ENCODE peak calls at places on chromosomes 3 and 15, in six cellular contexts. T is stomach, O is GM23338, P is foreskin fibroblast, K is left lung, S is B cell. U is an unnamed sample.

GRCh38 chr3:188180114-188180513 is 26.2 kb downstream of the LPP start:
- DNase-seq in T (no peak), O (no peak), P (no peak), K (no peak), S (no peak), U (no peak)

GRCh38 chr3:29642393-29643033 is 361.6 kb downstream of the RBMS3 start:
- DNase-seq in T (no peak), O (no peak), P (peak; percentile 14), K (no peak), S (no peak), U (no peak)

GRCh38 chr3:149247929-149248691 is 26.5 kb upstream of the CP start:
- DNase-seq in T (no peak), O (peak; percentile 49), P (no peak), K (no peak), S (no peak), U (no peak)

GRCh38 chr3:138412821-138413531 is 21.4 kb upstream of the ESYT3 start:
- DNase-seq in T (no peak), O (no peak), P (peak; percentile 35), K (no peak), S (no peak), U (no peak)

GRCh38 chr3:33186524-33187367 is 31.9 kb downstream of the SUSD5 start:
- DNase-seq in T (no peak), O (no peak), P (peak; percentile 17), K (no peak), S (no peak), U (no peak)

GRCh38 chr15:60392986-60393811 is 4.6 kb downstream of the ANXA2 start:
- DNase-seq in T (peak; percentile 55), O (no peak), P (peak; percentile 99), K (no peak), S (no peak), U (no peak)

GRCh38 chr15:34964277-34964676 is 5.3 kb downstream of the AQR start:
- DNase-seq in T (no peak), O (no peak), P (no peak), K (no peak), S (no peak), U (no peak)

GRCh38 chr3:172332256-172333041 is 115.8 kb downstream of the GHSR start:
- DNase-seq in T (peak; percentile 76), O (peak; percentile 67), P (peak; percentile 36), K (no peak), S (peak; percentile 61), U (peak; percentile 39)

GRCh38 chr3:73365756-73366397 is 258.9 kb downstream of the PDZRN3 start:
- DNase-seq in T (no peak), O (no peak), P (peak; percentile 51), K (no peak), S (no peak), U (no peak)

GRCh38 chr3:184143327-184143726 is 8.2 kb downstream of the EIF2B5 start:
- DNase-seq in T (no peak), O (no peak), P (no peak), K (no peak), S (no peak), U (no peak)

GRCh38 chr15:59160880-59161593 is 45.6 kb upstream of the LDHAL6B start:
- DNase-seq in T (no peak), O (peak; percentile 79), P (no peak), K (no peak), S (peak; percentile 33), U (no peak)

GRCh38 chr3:32842987-32843386 is 25.2 kb downstream of the TRIM71 start:
- DNase-seq in T (no peak), O (peak; percentile 57), P (no peak), K (no peak), S (no peak), U (no peak)

GRCh38 chr3:47578119-47578630 is 490 bp downstream of the CSPG5 start:
- DNase-seq in T (peak; percentile 36), O (peak; percentile 56), P (no peak), K (peak; percentile 86), S (peak; percentile 59), U (peak; percentile 17)

GRCh38 chr15:90592144-90592887 is 62.6 kb downstream of the CRTC3 start:
- DNase-seq in T (no peak), O (no peak), P (peak; percentile 69), K (no peak), S (no peak), U (no peak)

GRCh38 chr3:79183496-79183895 is 584.3 kb downstream of the ROBO1 start:
- DNase-seq in T (no peak), O (no peak), P (no peak), K (no peak), S (no peak), U (no peak)

GRCh38 chr3:168024537-168024941 is 71.2 kb downstream of the GOLIM4 start:
- DNase-seq in T (no peak), O (no peak), P (peak; percentile 95), K (no peak), S (no peak), U (no peak)

GRCh38 chr3:46684881-46685280 is 8.6 kb downstream of the ALS2CL start:
- DNase-seq in T (no peak), O (no peak), P (no peak), K (no peak), S (no peak), U (no peak)

GRCh38 chr15:76460871-76461270 is 124.3 kb downstream of the ISL2 start:
- DNase-seq in T (no peak), O (no peak), P (peak; percentile 7), K (no peak), S (no peak), U (no peak)

GRCh38 chr15:43939070-43939469 is 112.3 kb downstream of the WDR76 start:
- DNase-seq in T (no peak), O (peak; percentile 59), P (no peak), K (no peak), S (no peak), U (no peak)

GRCh38 chr15:54803139-54803808 is 393.5 kb downstream of the RSL24D1 start:
- DNase-seq in T (no peak), O (no peak), P (peak; percentile 30), K (no peak), S (no peak), U (no peak)

GRCh38 chr3:142888484-142889262 is at the start of gene PCOLCE2:
- DNase-seq in T (no peak), O (peak; percentile 64), P (no peak), K (peak; percentile 88), S (peak; percentile 16), U (peak; percentile 30)

GRCh38 chr15:68642491-68642845 is 63.7 kb downstream of the CORO2B start:
- DNase-seq in T (no peak), O (peak; percentile 48), P (no peak), K (no peak), S (no peak), U (no peak)
- TF ChIP-seq CTCF in T (no peak), O (peak; percentile 19), P (no peak), K (no peak), S (no peak), U (no peak)

GRCh38 chr3:134061401-134061800 is 31.7 kb upstream of the SLCO2A1 start:
- DNase-seq in T (no peak), O (no peak), P (no peak), K (no peak), S (no peak), U (no peak)

GRCh38 chr3:134060561-134061385 is 31.0 kb upstream of the SLCO2A1 start:
- DNase-seq in T (no peak), O (no peak), P (no peak), K (no peak), S (no peak), U (no peak)

GRCh38 chr3:134058728-134059601 is 29.2 kb upstream of the SLCO2A1 start:
- DNase-seq in T (peak; percentile 2), O (no peak), P (no peak), K (no peak), S (no peak), U (no peak)

GRCh38 chr3:134057006-134057832 is 27.5 kb upstream of the SLCO2A1 start:
- DNase-seq in T (peak; percentile 14), O (no peak), P (peak; percentile 12), K (no peak), S (no peak), U (no peak)

GRCh38 chr3:134059680-134060560 is 30.2 kb upstream of the SLCO2A1 start:
- DNase-seq in T (no peak), O (no peak), P (no peak), K (no peak), S (no peak), U (no peak)
- TF ChIP-seq CTCF in T (no peak), O (peak; percentile 40), P (no peak), K (no peak), S (no peak), U (no peak)

GRCh38 chr15:72588096-72588495 is 66.4 kb upstream of the GOLGA6B start:
- DNase-seq in T (no peak), O (no peak), P (no peak), K (no peak), S (no peak), U (no peak)

GRCh38 chr15:72590427-72590826 is 64.1 kb upstream of the GOLGA6B start:
- DNase-seq in T (no peak), O (no peak), P (no peak), K (no peak), S (no peak), U (no peak)

GRCh38 chr15:72584006-72584405 is 70.5 kb upstream of the GOLGA6B start:
- DNase-seq in T (no peak), O (peak; percentile 43), P (peak; percentile 7), K (no peak), S (no peak), U (no peak)

GRCh38 chr15:72585025-72585424 is 69.5 kb upstream of the GOLGA6B start:
- DNase-seq in T (no peak), O (no peak), P (no peak), K (no peak), S (no peak), U (no peak)

DNA sequence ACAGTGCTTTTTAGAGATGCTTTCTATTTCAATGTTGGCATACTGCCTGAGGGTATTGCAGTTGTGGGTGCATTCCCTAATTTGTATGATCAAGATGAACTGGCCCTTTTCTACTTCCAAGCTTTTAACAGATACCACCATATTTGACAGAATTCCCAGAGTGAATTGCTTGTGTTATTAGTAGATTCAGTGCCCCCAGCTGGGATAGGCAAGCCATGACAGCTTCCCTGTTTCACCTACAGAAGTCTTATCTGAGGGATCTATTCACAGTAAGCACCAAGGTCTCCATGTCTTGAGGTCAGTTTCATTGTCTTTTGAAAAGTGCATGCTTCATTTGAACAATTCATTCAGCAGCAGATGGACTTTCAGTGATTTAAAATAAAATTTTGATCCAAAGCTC is 68.8 kb upstream of the GOLGA6B start:
- DNase-seq in T (no peak), O (peak; percentile 43), P (no peak), K (no peak), S (no peak), U (no peak)
- TF ChIP-seq CTCF in T (no peak), O (peak; percentile 47), P (peak; percentile 27), K (no peak), S (no peak), U (no peak)

DNA sequence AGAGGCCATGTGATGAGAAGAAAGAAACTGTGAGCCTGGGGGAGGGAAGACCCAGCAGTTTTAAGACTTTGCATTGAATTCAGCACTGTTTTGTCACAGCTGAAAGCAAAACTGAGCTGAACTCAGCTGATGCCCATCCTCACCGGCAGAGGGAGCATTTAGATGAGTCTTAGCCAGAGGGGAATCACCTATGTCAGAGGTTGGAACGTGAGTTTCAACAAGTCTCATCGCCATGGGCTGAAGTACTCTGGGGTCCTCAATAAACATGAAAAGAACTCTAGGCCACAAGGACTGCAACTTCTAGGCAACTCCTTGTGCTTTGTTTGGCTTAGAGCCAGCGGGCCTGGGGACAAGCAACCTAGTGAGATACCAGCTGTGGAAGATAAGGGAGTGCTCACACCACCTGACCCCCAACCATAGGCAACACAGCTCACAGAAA is 324.5 kb downstream of the TBL1XR1 start:
- DNase-seq in T (peak; percentile 52), O (peak; percentile 87), P (peak; percentile 9), K (no peak), S (peak; percentile 54), U (no peak)
- TF ChIP-seq CTCF in T (no peak), O (peak; percentile 92), P (peak; percentile 92), K (peak; percentile 72), S (peak; percentile 81), U (peak; percentile 74)

U was measured in progenitor cell of endocrine pancreas.